ENCODE peak calls at places on chromosomes 11 and 22, in seven cellular contexts. One of them, this sample, is unnamed.

GRCh38 chr11:128576555-128576954 is 10.8 kb downstream of the ETS1 start:
- DNase-seq in heart left ventricle: no peak
- DNase-seq in ascending aorta: no peak
- DNase-seq in PC-3: no peak
- DNase-seq in gastrocnemius medialis: no peak
- DNase-seq in CD8-positive, alpha-beta T cell: no peak
- DNase-seq in right atrium auricular region: no peak
- DNase-seq in this sample: no peak

GRCh38 chr22:23070418-23071162 is at the start of gene GNAZ:
- DNase-seq in heart left ventricle: no peak
- DNase-seq in ascending aorta: peak; percentile 4
- DNase-seq in PC-3: no peak
- DNase-seq in gastrocnemius medialis: no peak
- DNase-seq in CD8-positive, alpha-beta T cell: no peak
- DNase-seq in right atrium auricular region: no peak
- DNase-seq in this sample: no peak

GRCh38 chr11:118003456-118003855 is 17.3 kb downstream of the IL10RA start:
- DNase-seq in heart left ventricle: no peak
- DNase-seq in ascending aorta: no peak
- DNase-seq in PC-3: no peak
- DNase-seq in gastrocnemius medialis: no peak
- DNase-seq in CD8-positive, alpha-beta T cell: no peak
- DNase-seq in right atrium auricular region: no peak
- DNase-seq in this sample: no peak

GRCh38 chr11:12123799-12124198 is 13.4 kb downstream of the MICAL2 start:
- DNase-seq in heart left ventricle: no peak
- DNase-seq in ascending aorta: peak; percentile 6
- DNase-seq in PC-3: no peak
- DNase-seq in gastrocnemius medialis: no peak
- DNase-seq in CD8-positive, alpha-beta T cell: no peak
- DNase-seq in right atrium auricular region: no peak
- DNase-seq in this sample: no peak

GRCh38 chr22:37052386-37053309 is 1.1 kb downstream of the KCTD17 start:
- DNase-seq in heart left ventricle: no peak
- DNase-seq in ascending aorta: no peak
- DNase-seq in PC-3: no peak
- DNase-seq in gastrocnemius medialis: no peak
- DNase-seq in CD8-positive, alpha-beta T cell: no peak
- DNase-seq in right atrium auricular region: no peak
- DNase-seq in this sample: no peak

GRCh38 chr11:2669926-2670469 is 29.8 kb downstream of the KCNQ1OT1 start:
- DNase-seq in heart left ventricle: no peak
- DNase-seq in ascending aorta: no peak
- DNase-seq in PC-3: no peak
- DNase-seq in gastrocnemius medialis: no peak
- DNase-seq in CD8-positive, alpha-beta T cell: no peak
- DNase-seq in right atrium auricular region: peak; percentile 28
- DNase-seq in this sample: no peak

GRCh38 chr22:45185718-45186511 is 22.2 kb downstream of the NUP50 start:
- DNase-seq in heart left ventricle: no peak
- DNase-seq in ascending aorta: no peak
- DNase-seq in PC-3: no peak
- DNase-seq in gastrocnemius medialis: no peak
- DNase-seq in CD8-positive, alpha-beta T cell: no peak
- DNase-seq in right atrium auricular region: no peak
- DNase-seq in this sample: no peak

GRCh38 chr22:44544523-44545433 is 46.7 kb upstream of the RTL6 start:
- DNase-seq in heart left ventricle: no peak
- DNase-seq in ascending aorta: no peak
- DNase-seq in PC-3: no peak
- DNase-seq in gastrocnemius medialis: no peak
- DNase-seq in CD8-positive, alpha-beta T cell: no peak
- DNase-seq in right atrium auricular region: no peak
- DNase-seq in this sample: no peak

GRCh38 chr11:111213256-111213655 is 32.3 kb upstream of the POU2AF2 start:
- DNase-seq in heart left ventricle: no peak
- DNase-seq in ascending aorta: no peak
- DNase-seq in PC-3: peak; percentile 51
- DNase-seq in gastrocnemius medialis: no peak
- DNase-seq in CD8-positive, alpha-beta T cell: no peak
- DNase-seq in right atrium auricular region: no peak
- DNase-seq in this sample: no peak

GRCh38 chr11:12534549-12534948 is 139.7 kb upstream of the TEAD1 start:
- DNase-seq in heart left ventricle: no peak
- DNase-seq in ascending aorta: no peak
- DNase-seq in PC-3: no peak
- DNase-seq in gastrocnemius medialis: no peak
- DNase-seq in CD8-positive, alpha-beta T cell: no peak
- DNase-seq in right atrium auricular region: no peak
- DNase-seq in this sample: no peak

GRCh38 chr22:37379716-37380115 is 47.6 kb downstream of the ELFN2 start:
- DNase-seq in heart left ventricle: no peak
- DNase-seq in ascending aorta: no peak
- DNase-seq in PC-3: no peak
- DNase-seq in gastrocnemius medialis: no peak
- DNase-seq in CD8-positive, alpha-beta T cell: no peak
- DNase-seq in right atrium auricular region: no peak
- DNase-seq in this sample: no peak

GRCh38 chr22:17548756-17549035 is 14.6 kb upstream of the SLC25A18 start:
- DNase-seq in heart left ventricle: no peak
- DNase-seq in ascending aorta: no peak
- DNase-seq in PC-3: no peak
- DNase-seq in gastrocnemius medialis: no peak
- DNase-seq in CD8-positive, alpha-beta T cell: no peak
- DNase-seq in right atrium auricular region: no peak
- DNase-seq in this sample: no peak

GRCh38 chr22:38921126-38921525 is 36.3 kb upstream of the APOBEC3A start:
- DNase-seq in heart left ventricle: no peak
- DNase-seq in ascending aorta: no peak
- DNase-seq in PC-3: peak; percentile 92
- DNase-seq in gastrocnemius medialis: no peak
- DNase-seq in CD8-positive, alpha-beta T cell: no peak
- DNase-seq in right atrium auricular region: no peak
- DNase-seq in this sample: no peak

GRCh38 chr11:31643831-31644230 is 134.3 kb downstream of the ELP4 start:
- DNase-seq in heart left ventricle: no peak
- DNase-seq in ascending aorta: no peak
- DNase-seq in PC-3: peak; percentile 78
- DNase-seq in gastrocnemius medialis: no peak
- DNase-seq in CD8-positive, alpha-beta T cell: no peak
- DNase-seq in right atrium auricular region: no peak
- DNase-seq in this sample: no peak

GRCh38 chr11:69521461-69521860 is 40.0 kb downstream of the LINC01488 start:
- DNase-seq in heart left ventricle: no peak
- DNase-seq in ascending aorta: no peak
- DNase-seq in PC-3: no peak
- DNase-seq in gastrocnemius medialis: no peak
- DNase-seq in CD8-positive, alpha-beta T cell: no peak
- DNase-seq in right atrium auricular region: no peak
- DNase-seq in this sample: no peak

GRCh38 chr11:69000831-69001245 is 12.2 kb downstream of the MRGPRF start:
- DNase-seq in heart left ventricle: peak; percentile 17
- DNase-seq in ascending aorta: no peak
- DNase-seq in PC-3: peak; percentile 63
- DNase-seq in gastrocnemius medialis: no peak
- DNase-seq in CD8-positive, alpha-beta T cell: no peak
- DNase-seq in right atrium auricular region: peak; percentile 89
- DNase-seq in this sample: no peak

GRCh38 chr11:126500981-126501380 is 145.5 kb downstream of the ST3GAL4 start:
- DNase-seq in heart left ventricle: no peak
- DNase-seq in ascending aorta: no peak
- DNase-seq in PC-3: no peak
- DNase-seq in gastrocnemius medialis: no peak
- DNase-seq in CD8-positive, alpha-beta T cell: no peak
- DNase-seq in right atrium auricular region: no peak
- DNase-seq in this sample: no peak

GRCh38 chr11:78884761-78885160 is 310.1 kb upstream of the NARS2 start:
- DNase-seq in heart left ventricle: no peak
- DNase-seq in ascending aorta: no peak
- DNase-seq in PC-3: no peak
- DNase-seq in gastrocnemius medialis: no peak
- DNase-seq in CD8-positive, alpha-beta T cell: no peak
- DNase-seq in right atrium auricular region: no peak
- DNase-seq in this sample: no peak

GRCh38 chr11:15888596-15889345 is 467.6 kb downstream of the SOX6 start:
- DNase-seq in heart left ventricle: no peak
- DNase-seq in ascending aorta: no peak
- DNase-seq in PC-3: no peak
- DNase-seq in gastrocnemius medialis: no peak
- DNase-seq in CD8-positive, alpha-beta T cell: no peak
- DNase-seq in right atrium auricular region: no peak
- DNase-seq in this sample: no peak

GRCh38 chr22:42820075-42820763 is 36.9 kb downstream of the ARFGAP3 start:
- DNase-seq in heart left ventricle: no peak
- DNase-seq in ascending aorta: no peak
- DNase-seq in PC-3: peak; percentile 82
- DNase-seq in gastrocnemius medialis: no peak
- DNase-seq in CD8-positive, alpha-beta T cell: no peak
- DNase-seq in right atrium auricular region: peak; percentile 52
- DNase-seq in this sample: no peak

GRCh38 chr11:46392421-46393230 is 1.1 kb upstream of the CHRM4 start:
- DNase-seq in heart left ventricle: peak; percentile 90
- DNase-seq in ascending aorta: no peak
- DNase-seq in PC-3: peak; percentile 66
- DNase-seq in gastrocnemius medialis: peak; percentile 78
- DNase-seq in CD8-positive, alpha-beta T cell: peak; percentile 76
- DNase-seq in right atrium auricular region: peak; percentile 78
- DNase-seq in this sample: no peak

GRCh38 chr11:27795955-27796861 is 96.0 kb upstream of the BDNF start:
- DNase-seq in heart left ventricle: no peak
- DNase-seq in ascending aorta: no peak
- DNase-seq in PC-3: no peak
- DNase-seq in gastrocnemius medialis: no peak
- DNase-seq in CD8-positive, alpha-beta T cell: no peak
- DNase-seq in right atrium auricular region: no peak
- DNase-seq in this sample: no peak

GRCh38 chr11:47241740-47242400 is 6.7 kb downstream of the ACP2 start:
- DNase-seq in heart left ventricle: no peak
- DNase-seq in ascending aorta: no peak
- DNase-seq in PC-3: peak; percentile 19
- DNase-seq in gastrocnemius medialis: no peak
- DNase-seq in CD8-positive, alpha-beta T cell: no peak
- DNase-seq in right atrium auricular region: no peak
- DNase-seq in this sample: no peak

GRCh38 chr11:15795378-15795777 is 561.0 kb downstream of the SOX6 start:
- DNase-seq in heart left ventricle: no peak
- DNase-seq in ascending aorta: no peak
- DNase-seq in PC-3: no peak
- DNase-seq in gastrocnemius medialis: no peak
- DNase-seq in CD8-positive, alpha-beta T cell: no peak
- DNase-seq in right atrium auricular region: no peak
- DNase-seq in this sample: no peak

GRCh38 chr11:115965754-115966504 is 461.7 kb upstream of the CADM1 start:
- DNase-seq in heart left ventricle: no peak
- DNase-seq in ascending aorta: no peak
- DNase-seq in PC-3: no peak
- DNase-seq in gastrocnemius medialis: no peak
- DNase-seq in CD8-positive, alpha-beta T cell: no peak
- DNase-seq in right atrium auricular region: no peak
- DNase-seq in this sample: no peak

GRCh38 chr11:43579171-43579918 is 101.2 kb upstream of the HSD17B12 start:
- DNase-seq in heart left ventricle: no peak
- DNase-seq in ascending aorta: no peak
- DNase-seq in PC-3: peak; percentile 59
- DNase-seq in gastrocnemius medialis: no peak
- DNase-seq in CD8-positive, alpha-beta T cell: no peak
- DNase-seq in right atrium auricular region: no peak
- DNase-seq in this sample: no peak

GRCh38 chr11:32888805-32889204 is 3.8 kb upstream of the QSER1 start:
- DNase-seq in heart left ventricle: no peak
- DNase-seq in ascending aorta: no peak
- DNase-seq in PC-3: no peak
- DNase-seq in gastrocnemius medialis: no peak
- DNase-seq in CD8-positive, alpha-beta T cell: no peak
- DNase-seq in right atrium auricular region: no peak
- DNase-seq in this sample: no peak

DNA sequence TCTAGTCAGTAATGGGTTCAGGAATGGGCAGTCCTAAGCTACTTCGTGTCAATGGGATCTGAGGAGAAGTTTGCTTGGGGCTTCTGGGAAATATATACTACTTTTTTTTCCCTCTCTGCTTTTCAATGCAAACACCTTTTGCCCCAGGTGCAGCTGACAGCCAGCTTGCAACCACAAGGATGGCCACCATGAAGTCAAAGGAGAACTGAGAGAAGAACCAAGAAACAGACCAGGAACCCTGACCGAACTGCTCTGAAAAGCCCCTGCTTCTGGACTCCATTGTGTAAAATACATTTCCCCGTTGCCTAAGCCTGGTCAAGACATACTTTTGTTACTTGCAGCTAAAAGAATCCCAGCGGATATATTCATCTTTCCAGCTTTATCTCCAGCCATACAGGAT is 20.1 kb upstream of the CD44 start:
- DNase-seq in heart left ventricle: no peak
- DNase-seq in ascending aorta: no peak
- DNase-seq in PC-3: no peak
- DNase-seq in gastrocnemius medialis: no peak
- DNase-seq in CD8-positive, alpha-beta T cell: no peak
- DNase-seq in right atrium auricular region: no peak
- DNase-seq in this sample: no peak
- H3K4me1 ChIP-seq in heart left ventricle: peaks cover 6% of the 10 kb centered on the region
- H3K4me1 ChIP-seq in ascending aorta: no peaks in the 10 kb centered on the region
- H3K4me1 ChIP-seq in PC-3: peaks cover 23% of the 10 kb centered on the region
- H3K4me1 ChIP-seq in gastrocnemius medialis: peaks cover 6% of the 10 kb centered on the region
- H3K4me1 ChIP-seq in CD8-positive, alpha-beta T cell: peaks cover 17% of the 10 kb centered on the region
- H3K4me1 ChIP-seq in right atrium auricular region: peaks cover 11% of the 10 kb centered on the region
- H3K4me1 ChIP-seq in this sample: peaks cover 13% of the 10 kb centered on the region

GRCh38 chr11:64251986-64252837 is 882 bp downstream of the PLCB3 start:
- DNase-seq in heart left ventricle: peak; percentile 60
- DNase-seq in ascending aorta: no peak
- DNase-seq in PC-3: peak; percentile 77
- DNase-seq in gastrocnemius medialis: no peak
- DNase-seq in CD8-positive, alpha-beta T cell: no peak
- DNase-seq in right atrium auricular region: no peak
- DNase-seq in this sample: no peak
- TF ChIP-seq CTCF in heart left ventricle: peak; percentile 14
- TF ChIP-seq CTCF in ascending aorta: peak; percentile 40
- TF ChIP-seq CTCF in PC-3: peak; percentile 64
- TF ChIP-seq CTCF in gastrocnemius medialis: no peak
- TF ChIP-seq CTCF in CD8-positive, alpha-beta T cell: peak; percentile 3
- TF ChIP-seq CTCF in right atrium auricular region: no peak
- TF ChIP-seq CTCF in this sample: peak; percentile 16

GRCh38 chr11:86718999-86719398 is 46.6 kb upstream of the ME3 start:
- DNase-seq in heart left ventricle: no peak
- DNase-seq in ascending aorta: no peak
- DNase-seq in PC-3: no peak
- DNase-seq in gastrocnemius medialis: no peak
- DNase-seq in CD8-positive, alpha-beta T cell: no peak
- DNase-seq in right atrium auricular region: no peak
- DNase-seq in this sample: no peak
- H3K4me1 ChIP-seq in heart left ventricle: no peaks in the 10 kb centered on the region
- H3K4me1 ChIP-seq in ascending aorta: no peaks in the 10 kb centered on the region
- H3K4me1 ChIP-seq in PC-3: peaks cover 36% of the 10 kb centered on the region
- H3K4me1 ChIP-seq in gastrocnemius medialis: no peaks in the 10 kb centered on the region
- H3K4me1 ChIP-seq in CD8-positive, alpha-beta T cell: no peaks in the 10 kb centered on the region
- H3K4me1 ChIP-seq in right atrium auricular region: no peaks in the 10 kb centered on the region
- H3K4me1 ChIP-seq in this sample: no peaks in the 10 kb centered on the region

DNA sequence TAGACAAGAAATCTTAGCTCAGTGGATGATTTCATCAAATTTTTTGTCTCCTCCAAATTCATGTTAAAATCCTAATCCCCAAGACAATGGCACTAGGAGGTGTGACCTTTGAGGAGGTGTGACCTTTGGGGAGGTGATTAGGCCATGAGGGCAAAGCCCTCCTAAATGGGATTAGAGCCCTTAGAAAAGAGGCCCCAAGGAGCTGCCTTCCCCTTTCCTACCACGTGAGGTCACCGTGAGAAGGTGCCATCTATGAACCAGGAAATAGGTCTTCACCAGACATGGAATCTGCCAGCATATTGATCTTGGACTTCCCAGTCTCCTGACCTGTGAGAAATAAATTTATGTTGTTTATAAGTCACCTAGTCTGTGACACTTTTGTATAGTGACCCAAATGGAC is 138.7 kb downstream of the TRIM29 start:
- DNase-seq in heart left ventricle: no peak
- DNase-seq in ascending aorta: no peak
- DNase-seq in PC-3: peak; percentile 22
- DNase-seq in gastrocnemius medialis: no peak
- DNase-seq in CD8-positive, alpha-beta T cell: no peak
- DNase-seq in right atrium auricular region: no peak
- DNase-seq in this sample: no peak
- TF ChIP-seq CTCF in heart left ventricle: no peak
- TF ChIP-seq CTCF in ascending aorta: no peak
- TF ChIP-seq CTCF in PC-3: peak; percentile 36
- TF ChIP-seq CTCF in gastrocnemius medialis: no peak
- TF ChIP-seq CTCF in CD8-positive, alpha-beta T cell: no peak
- TF ChIP-seq CTCF in right atrium auricular region: no peak
- TF ChIP-seq CTCF in this sample: no peak

This sample was measured in thoracic aorta.